ENCODE peak calls at places on chromosome 15, in five cellular contexts. P is OCI-LY7, U is DND-41, W is astrocyte, M is mammary epithelial cell. Q is an unnamed sample. For H3K79me2, the result is how much of the 10 kb centered on the place peaks cover.

GRCh38 chr15:38562278-38562677 is 2.3 kb downstream of the RASGRP1 start:
- DNase-seq in P (peak), U (peak), W (no peak), M (no peak), Q (no peak)

GRCh38 chr15:89837134-89837829 is 22.6 kb upstream of the ANPEP start:
- DNase-seq in P (no peak), U (no peak), W (peak), M (peak), Q (peak)

GRCh38 chr15:37107754-37108724 is 7.7 kb upstream of the MEIS2 start:
- DNase-seq in P (no peak), U (no peak), W (no peak), M (no peak), Q (no peak)

GRCh38 chr15:58434334-58434888 is 2.6 kb downstream of the LIPC start:
- DNase-seq in P (no peak), U (no peak), W (no peak), M (no peak), Q (no peak)

GRCh38 chr15:80572337-80572736 is 122.8 kb upstream of the ABHD17C start:
- DNase-seq in P (no peak), U (no peak), W (no peak), M (no peak), Q (no peak)

GRCh38 chr15:91752081-91752810 is 101.3 kb upstream of the SLCO3A1 start:
- DNase-seq in P (no peak), U (no peak), W (no peak), M (no peak), Q (no peak)

GRCh38 chr15:55279746-55280351 is 9.8 kb downstream of the RAB27A start:
- DNase-seq in P (no peak), U (peak), W (peak), M (peak), Q (peak)

GRCh38 chr15:31088672-31089360 is 12.7 kb downstream of the TRPM1 start:
- DNase-seq in P (no peak), U (no peak), W (no peak), M (no peak), Q (no peak)

GRCh38 chr15:57355259-57355658 is 21.0 kb upstream of the CGNL1 start:
- DNase-seq in P (no peak), U (no peak), W (no peak), M (no peak), Q (no peak)

GRCh38 chr15:25663515-25663914 is 199.6 kb downstream of the ATP10A start:
- DNase-seq in P (no peak), U (no peak), W (no peak), M (no peak), Q (no peak)

GRCh38 chr15:96027501-96027900 is 303.0 kb upstream of the NR2F2 start:
- DNase-seq in P (no peak), U (no peak), W (no peak), M (no peak), Q (no peak)

GRCh38 chr15:66169023-66169422 is 84.5 kb downstream of the MEGF11 start:
- DNase-seq in P (peak), U (peak), W (no peak), M (no peak), Q (no peak)

GRCh38 chr15:78767331-78767951 is 43.8 kb downstream of the ADAMTS7 start:
- DNase-seq in P (peak), U (no peak), W (no peak), M (no peak), Q (no peak)

GRCh38 chr15:28164876-28165275 is 65.8 kb upstream of the OCA2 start:
- DNase-seq in P (no peak), U (no peak), W (no peak), M (no peak), Q (no peak)

GRCh38 chr15:57235865-57236264 is 140.4 kb upstream of the CGNL1 start:
- DNase-seq in P (no peak), U (no peak), W (peak), M (no peak), Q (peak)

GRCh38 chr15:60787737-60788513 is 309.0 kb upstream of the ICE2 start:
- DNase-seq in P (peak), U (no peak), W (no peak), M (no peak), Q (no peak)

GRCh38 chr15:41562784-41563198 is 3.8 kb downstream of the TYRO3 start:
- DNase-seq in P (no peak), U (no peak), W (peak), M (no peak), Q (no peak)

GRCh38 chr15:79849789-79850188 is 47.0 kb downstream of the MTHFS start:
- DNase-seq in P (peak), U (peak), W (peak), M (no peak), Q (peak)

GRCh38 chr15:44532689-44533088 is 4.3 kb upstream of the EIF3J start:
- DNase-seq in P (peak), U (no peak), W (no peak), M (no peak), Q (no peak)

GRCh38 chr15:32743411-32744145 is 25.8 kb downstream of the GREM1 start:
- DNase-seq in P (no peak), U (no peak), W (no peak), M (no peak), Q (no peak)

GRCh38 chr15:25811481-25811906 is 51.6 kb downstream of the ATP10A start:
- DNase-seq in P (peak), U (no peak), W (no peak), M (no peak), Q (no peak)

GRCh38 chr15:35000511-35000910 is 12.4 kb upstream of the ZNF770 start:
- DNase-seq in P (no peak), U (no peak), W (peak), M (peak), Q (peak)

GRCh38 chr15:81880833-81881232 is 165.0 kb downstream of the MEX3B start:
- DNase-seq in P (no peak), U (no peak), W (no peak), M (peak), Q (no peak)

GRCh38 chr15:24916305-24917009 is 38.3 kb upstream of the SNRPN start:
- DNase-seq in P (no peak), U (peak), W (no peak), M (no peak), Q (no peak)

DNA sequence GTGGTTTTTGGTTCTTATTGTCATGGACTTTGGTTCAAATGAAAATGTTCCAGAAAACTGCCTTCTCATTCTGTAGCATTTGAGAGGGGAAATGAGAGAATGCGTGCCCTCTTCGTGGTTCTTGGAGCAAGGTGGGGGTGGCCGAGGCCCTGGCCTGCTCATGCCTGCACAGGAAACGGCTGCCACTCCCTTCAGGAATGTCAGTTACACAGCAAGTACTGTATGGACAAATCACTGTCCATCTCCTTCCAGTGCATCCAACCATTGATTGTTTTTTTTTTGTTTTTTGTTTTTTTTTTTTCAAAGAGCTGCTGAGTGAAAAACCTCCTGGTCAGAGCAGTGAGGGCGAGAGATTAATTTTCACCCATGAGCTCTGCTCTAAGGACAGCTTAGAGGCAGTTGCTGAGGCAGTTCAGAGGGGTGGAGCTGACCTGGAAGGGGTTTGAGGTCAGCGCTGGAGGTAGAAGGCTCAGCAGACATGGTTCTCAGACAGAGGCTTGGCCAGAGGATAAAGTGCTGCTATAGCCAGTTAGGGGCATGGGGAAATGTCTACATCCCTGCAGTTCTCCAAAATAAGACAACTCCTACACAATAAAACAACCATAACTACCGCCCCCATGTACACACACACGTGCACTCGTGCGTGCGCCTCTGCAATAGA is 20.2 kb upstream of the KIF23 start:
- DNase-seq in P (no peak), U (no peak), W (no peak), M (peak), Q (no peak)
- H3K4me3 ChIP-seq in P (no peak), U (no peak), W (no peak), M (no peak), Q (no peak)

DNA sequence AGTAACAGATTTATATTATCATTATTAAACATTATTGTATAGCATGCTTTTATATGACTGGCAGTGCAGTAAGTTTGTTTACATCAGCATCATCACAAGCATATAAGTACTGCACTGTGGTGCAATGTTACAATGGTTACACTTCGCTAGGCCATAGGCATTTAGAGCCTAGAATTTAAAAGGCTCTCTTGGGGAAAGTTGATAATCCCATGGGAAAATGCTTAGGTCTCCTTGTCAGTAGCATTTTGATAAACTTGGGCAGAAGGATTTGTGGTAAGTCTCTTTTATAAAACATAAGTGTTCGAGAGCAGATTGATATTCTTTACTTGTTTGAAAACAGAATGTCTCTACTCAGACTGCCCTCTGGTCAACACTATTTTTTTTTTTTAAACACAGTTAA is 7.5 kb downstream of the DTWD1 start:
- DNase-seq in P (no peak), U (no peak), W (no peak), M (no peak), Q (no peak)
- H3K79me2 ChIP-seq in P (under half), U (under half), W (under half), M (under half), Q (under half)

DNA sequence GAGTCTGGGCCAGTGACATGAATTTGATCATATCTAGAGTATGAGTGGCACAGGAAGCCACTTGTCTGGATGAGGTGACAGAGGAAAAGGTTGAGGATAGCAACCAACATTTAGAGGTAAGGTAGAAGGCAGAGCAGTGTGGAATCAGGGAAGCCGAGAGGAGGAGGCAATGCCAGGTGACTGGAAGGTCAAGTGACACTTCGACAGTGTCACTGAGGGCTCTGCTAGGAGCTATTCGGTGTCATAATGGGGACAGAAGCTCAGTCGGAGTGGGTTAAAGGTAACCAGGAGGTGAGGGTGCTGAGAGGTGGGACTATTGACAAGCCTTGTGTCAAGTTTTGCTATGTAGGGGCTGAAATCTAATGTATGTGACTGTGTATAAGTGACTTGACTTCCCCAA is 56.7 kb downstream of the IGF1R start:
- DNase-seq in P (no peak), U (no peak), W (no peak), M (no peak), Q (no peak)
- H3K4me3 ChIP-seq in P (no peak), U (no peak), W (no peak), M (no peak), Q (no peak)

GRCh38 chr15:22954798-22955543 is 25.2 kb downstream of the CYFIP1 start:
- DNase-seq in P (no peak), U (no peak), W (no peak), M (no peak), Q (no peak)
- H3K79me2 ChIP-seq in P (under half), U (under half), W (half or more), M (half or more), Q (under half)

DNA sequence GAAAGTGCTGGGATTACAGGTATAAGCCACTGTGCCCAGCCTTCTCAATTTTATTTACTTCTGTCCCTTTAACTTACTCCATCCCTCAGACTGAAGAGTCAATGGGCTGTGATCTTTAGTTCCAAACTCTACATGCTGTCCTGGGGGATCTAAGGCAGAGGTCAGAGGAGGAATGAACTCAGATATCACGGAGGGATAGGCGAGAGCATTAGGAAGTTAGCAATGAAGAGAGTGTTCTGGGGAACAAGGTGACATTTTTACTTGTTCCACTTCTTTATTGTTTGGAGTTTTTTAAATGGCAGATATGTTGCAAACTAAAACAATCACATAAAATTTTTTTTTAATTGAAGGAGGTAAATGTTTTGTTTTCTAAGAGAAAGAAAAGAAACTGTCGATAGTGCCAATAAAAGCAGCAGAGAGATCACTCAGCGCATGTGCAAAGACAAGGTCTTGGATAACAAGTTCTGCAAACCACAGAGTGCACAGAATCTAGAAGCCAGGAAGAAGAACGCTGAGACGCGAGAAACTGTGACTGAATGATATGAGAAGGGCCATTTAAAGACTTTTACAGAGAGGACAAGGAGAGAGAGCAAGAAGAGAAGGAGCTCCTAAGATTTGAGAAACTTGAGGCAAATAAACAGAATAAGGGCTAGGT is 10.8 kb upstream of the CA12 start:
- DNase-seq in P (no peak), U (no peak), W (no peak), M (no peak), Q (no peak)
- H3K4me3 ChIP-seq in P (no peak), U (no peak), W (no peak), M (no peak), Q (no peak)

DNA sequence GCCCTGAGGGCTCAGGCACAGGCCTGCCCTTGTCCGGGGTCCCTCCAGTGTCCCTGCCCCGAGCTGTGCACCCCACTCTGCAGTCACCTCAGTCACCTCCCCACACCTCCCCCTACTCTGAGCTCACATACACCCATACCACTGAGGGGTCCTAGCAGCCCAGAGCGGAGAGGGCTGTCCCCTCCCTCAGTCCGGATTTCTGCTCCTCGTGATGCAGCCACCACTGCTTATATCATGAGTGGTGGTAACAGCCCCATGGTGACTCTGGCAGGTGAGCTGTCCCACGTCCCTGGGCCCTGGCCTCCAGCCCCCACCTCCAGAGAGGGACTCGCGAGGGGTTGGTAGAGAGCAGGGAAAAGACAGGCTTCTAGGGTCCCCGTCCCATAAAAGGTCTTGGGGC is 8.0 kb downstream of the CSPG4 start:
- DNase-seq in P (no peak), U (no peak), W (no peak), M (no peak), Q (no peak)
- H3K79me2 ChIP-seq in P (under half), U (under half), W (half or more), M (under half), Q (under half)